ENCODE peak calls at places on chromosomes 2 and 18, in four cellular contexts. U is CD8-positive, alpha-beta T cell; T is body of pancreas; Y is CD8-positive, alpha-beta memory T cell. O is an unnamed sample.

GRCh38 chr2:3291113-3291512 is 86.5 kb downstream of the EIPR1 start:
- DNase-seq in U (no peak), T (peak; percentile 1), Y (no peak), O (no peak)

GRCh38 chr2:73926493-73927327 is at the start of gene DGUOK:
- DNase-seq in U (peak; percentile 94), T (peak; percentile 98), Y (peak; percentile 98), O (peak; percentile 99)

GRCh38 chr18:76923485-76924085 is 101.2 kb downstream of the ZNF236 start:
- DNase-seq in U (no peak), T (no peak), Y (no peak), O (peak; percentile 24)

GRCh38 chr2:105744091-105744908 is 412 bp upstream of the NCK2 start:
- DNase-seq in U (peak; percentile 71), T (peak; percentile 68), Y (peak; percentile 70), O (no peak)

GRCh38 chr2:192030289-192030688 is 164.4 kb downstream of the TMEFF2 start:
- DNase-seq in U (no peak), T (no peak), Y (no peak), O (no peak)

GRCh38 chr2:152542995-152543481 is 174.2 kb downstream of the PRPF40A start:
- DNase-seq in U (no peak), T (peak; percentile 29), Y (no peak), O (no peak)

GRCh38 chr2:20135631-20136050 is 84.2 kb upstream of the LAPTM4A start:
- DNase-seq in U (peak; percentile 13), T (peak; percentile 77), Y (no peak), O (peak; percentile 23)

GRCh38 chr2:62208758-62209114 is 12.8 kb downstream of the B3GNT2 start:
- DNase-seq in U (peak; percentile 58), T (no peak), Y (peak; percentile 67), O (no peak)

GRCh38 chr2:86037141-86037794 is 68.4 kb downstream of the POLR1A start:
- DNase-seq in U (peak; percentile 61), T (peak; percentile 60), Y (peak; percentile 27), O (peak; percentile 47)

GRCh38 chr2:143192085-143192484 is 62.9 kb downstream of the ARHGAP15 start:
- DNase-seq in U (no peak), T (no peak), Y (no peak), O (no peak)

GRCh38 chr2:77629529-77629928 is 107.4 kb upstream of the LRRTM4 start:
- DNase-seq in U (no peak), T (no peak), Y (no peak), O (no peak)

GRCh38 chr2:85175369-85176299 is 42.4 kb downstream of the TCF7L1 start:
- DNase-seq in U (no peak), T (no peak), Y (no peak), O (no peak)

GRCh38 chr2:108199726-108200125 is 40.0 kb upstream of the SULT1C3 start:
- DNase-seq in U (no peak), T (no peak), Y (no peak), O (no peak)

GRCh38 chr2:188220535-188220934 is 71.1 kb upstream of the GULP1 start:
- DNase-seq in U (no peak), T (no peak), Y (no peak), O (no peak)

GRCh38 chr2:233285921-233286320 is 21.7 kb upstream of the SAG start:
- DNase-seq in U (no peak), T (no peak), Y (no peak), O (no peak)

GRCh38 chr2:140947236-140947635 is 1183.6 kb downstream of the LRP1B start:
- DNase-seq in U (no peak), T (no peak), Y (no peak), O (no peak)

GRCh38 chr2:234792566-234792965 is 159.3 kb upstream of the SH3BP4 start:
- DNase-seq in U (no peak), T (no peak), Y (no peak), O (no peak)

GRCh38 chr2:196176142-196176738 is 4.9 kb upstream of the STK17B start:
- DNase-seq in U (peak; percentile 85), T (no peak), Y (peak; percentile 96), O (no peak)

GRCh38 chr2:237432484-237433092 is 18.6 kb upstream of the COL6A3 start:
- DNase-seq in U (peak; percentile 82), T (no peak), Y (peak; percentile 74), O (no peak)

GRCh38 chr2:34961822-34962221 is 1362.7 kb upstream of the FAM98A start:
- DNase-seq in U (no peak), T (no peak), Y (no peak), O (no peak)

GRCh38 chr18:9987355-9987754 is 73.5 kb downstream of the VAPA start:
- DNase-seq in U (no peak), T (no peak), Y (no peak), O (no peak)

GRCh38 chr2:226837787-226838603 is 2.1 kb downstream of the RHBDD1 start:
- DNase-seq in U (no peak), T (no peak), Y (no peak), O (no peak)

GRCh38 chr18:74395006-74395405 is 62.1 kb downstream of the DIPK1C start:
- DNase-seq in U (no peak), T (no peak), Y (no peak), O (no peak)

GRCh38 chr2:157283468-157283867 is 26.0 kb downstream of the GALNT5 start:
- DNase-seq in U (no peak), T (no peak), Y (no peak), O (no peak)

GRCh38 chr2:195652916-195653315 is 4.1 kb upstream of the SLC39A10 start:
- DNase-seq in U (no peak), T (no peak), Y (no peak), O (no peak)

DNA sequence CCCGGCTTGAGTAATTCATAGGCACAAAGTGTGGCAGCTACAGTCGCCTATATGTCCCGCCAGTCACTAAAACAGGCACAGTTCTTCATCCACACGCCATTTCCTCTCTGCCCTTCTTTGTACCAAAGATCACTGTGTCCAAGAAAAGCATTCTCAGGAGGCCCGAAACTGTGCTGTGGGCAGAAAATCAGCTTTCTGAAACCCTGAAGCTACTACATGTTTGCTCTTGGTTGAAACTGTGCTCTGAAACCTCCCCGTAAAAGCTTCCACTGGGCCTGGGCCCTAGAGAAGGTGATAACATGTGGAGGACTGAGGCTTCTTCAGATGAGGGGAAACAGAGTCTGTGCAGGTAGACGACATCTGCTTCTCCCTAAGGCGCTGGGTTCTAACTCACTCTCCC is 75.6 kb upstream of the ID2 start:
- DNase-seq in U (no peak), T (no peak), Y (no peak), O (no peak)
- H3K27ac ChIP-seq in U (no peak overlapping the region), T (no peak overlapping the region), Y (no peak overlapping the region), O (no peak overlapping the region)

GRCh38 chr2:171610824-171611223 is 76.4 kb upstream of the DYNC1I2 start:
- DNase-seq in U (no peak), T (no peak), Y (no peak), O (no peak)

DNA sequence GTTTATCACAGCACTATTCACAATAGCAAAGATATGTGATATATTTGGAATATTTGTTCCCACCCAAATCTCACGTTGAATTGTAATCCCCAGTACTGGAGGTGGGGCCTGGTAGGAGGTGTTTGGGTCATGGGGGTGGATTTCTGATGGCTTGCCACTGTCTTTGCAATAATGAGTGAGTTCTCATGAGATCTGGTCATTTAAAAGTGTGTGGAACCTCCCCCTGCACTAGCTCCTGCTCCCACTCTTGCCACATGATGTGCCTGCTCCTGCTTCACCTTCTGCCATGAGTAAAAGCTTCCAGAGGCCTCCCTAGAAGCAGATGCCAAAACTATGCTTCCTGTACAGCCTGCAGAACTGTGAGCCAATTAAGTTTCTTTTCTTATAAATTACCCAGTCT is 72.2 kb upstream of the DYNC1I2 start:
- DNase-seq in U (no peak), T (no peak), Y (no peak), O (no peak)
- H3K27ac ChIP-seq in U (no peak overlapping the region), T (no peak overlapping the region), Y (no peak overlapping the region), O (no peak overlapping the region)

DNA sequence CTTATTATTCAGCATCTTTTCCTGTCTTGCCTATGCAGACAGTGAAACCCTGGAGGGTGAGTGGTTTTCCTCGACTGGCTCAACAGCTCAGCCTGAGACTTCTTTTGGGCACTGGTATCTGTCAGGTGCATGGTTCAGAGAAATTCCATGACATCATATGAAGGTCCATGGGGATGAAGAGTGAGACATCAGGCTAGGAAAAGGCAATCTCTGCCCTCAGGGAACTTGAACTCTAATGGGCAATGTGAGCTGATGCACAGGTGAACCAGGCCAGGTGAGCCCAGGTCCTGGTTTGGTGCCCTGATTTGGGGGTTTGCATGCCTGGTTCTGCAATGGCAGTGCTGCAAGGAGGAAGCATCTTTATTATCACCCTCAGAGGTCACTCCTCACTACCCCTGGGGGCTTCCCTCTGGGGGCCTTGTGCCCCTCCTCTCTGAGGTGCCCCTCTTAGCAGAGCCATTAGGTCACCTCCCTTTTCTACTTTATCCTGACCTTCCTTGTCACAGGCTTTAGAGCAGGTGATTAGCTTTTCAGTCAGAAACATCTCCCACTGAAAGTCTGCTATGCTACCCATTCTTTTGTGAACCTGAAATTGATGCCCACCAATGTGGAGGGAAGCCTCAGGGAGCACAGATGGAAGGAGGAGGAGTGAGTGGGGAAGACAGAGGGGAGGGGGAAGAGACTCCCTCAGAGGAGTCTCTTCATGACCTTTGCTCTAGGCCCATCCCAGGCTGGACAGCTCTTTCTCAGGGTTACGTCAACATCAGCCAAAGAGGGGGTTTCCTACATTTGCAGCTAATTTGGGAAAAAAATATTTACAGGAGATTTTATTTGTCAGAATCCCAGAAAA is 47.3 kb downstream of the MERTK start:
- DNase-seq in U (no peak), T (no peak), Y (no peak), O (no peak)
- H3K27ac ChIP-seq in U (no peak overlapping the region), T (peak overlapping the region; percentile 79), Y (no peak overlapping the region), O (no peak overlapping the region)

DNA sequence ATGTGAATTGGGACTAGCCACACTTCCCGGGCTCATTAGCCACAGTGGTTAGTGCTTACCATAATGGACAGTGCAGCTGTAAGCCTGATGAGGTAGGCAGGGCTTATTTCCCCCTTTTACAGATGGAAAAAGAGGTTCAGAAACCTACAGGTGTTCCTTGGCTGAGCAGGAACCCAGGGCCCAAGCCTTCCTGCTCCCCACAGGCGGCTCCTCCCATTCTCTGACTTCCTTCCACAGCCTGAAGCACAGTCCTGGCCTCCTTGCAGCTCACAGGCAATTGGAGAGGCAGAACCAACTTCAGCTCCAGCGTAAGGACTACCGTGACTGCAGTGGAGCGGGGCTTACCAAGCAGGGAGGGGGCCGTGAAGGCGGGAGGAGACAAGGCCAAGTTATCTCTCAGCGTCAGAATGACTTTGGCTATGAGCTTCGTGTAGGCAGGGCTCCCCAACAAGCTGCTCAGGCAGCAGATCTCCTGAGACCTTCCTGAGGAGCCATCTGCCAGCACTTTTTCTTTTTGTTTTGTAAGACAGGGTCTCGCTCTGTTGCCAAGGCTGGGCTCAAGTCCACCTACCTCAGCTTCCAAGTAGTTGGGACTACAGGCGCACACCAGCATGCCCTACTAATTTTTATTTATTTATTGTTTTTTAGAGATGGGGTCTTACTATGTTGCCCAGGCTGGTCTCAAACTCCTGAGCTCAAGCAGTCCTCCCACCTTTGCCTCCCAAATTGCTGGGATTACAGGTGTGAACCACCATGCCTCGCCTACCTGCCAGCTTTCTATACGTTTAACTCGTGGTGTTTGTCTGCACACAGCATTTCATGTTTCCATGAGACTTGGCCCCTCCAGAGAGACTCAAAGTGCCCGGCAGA is 34.2 kb upstream of the NT5DC4 start:
- DNase-seq in U (no peak), T (no peak), Y (no peak), O (no peak)
- H3K27ac ChIP-seq in U (no peak overlapping the region), T (no peak overlapping the region), Y (peak overlapping the region; percentile 53), O (peak overlapping the region; percentile 52)

DNA sequence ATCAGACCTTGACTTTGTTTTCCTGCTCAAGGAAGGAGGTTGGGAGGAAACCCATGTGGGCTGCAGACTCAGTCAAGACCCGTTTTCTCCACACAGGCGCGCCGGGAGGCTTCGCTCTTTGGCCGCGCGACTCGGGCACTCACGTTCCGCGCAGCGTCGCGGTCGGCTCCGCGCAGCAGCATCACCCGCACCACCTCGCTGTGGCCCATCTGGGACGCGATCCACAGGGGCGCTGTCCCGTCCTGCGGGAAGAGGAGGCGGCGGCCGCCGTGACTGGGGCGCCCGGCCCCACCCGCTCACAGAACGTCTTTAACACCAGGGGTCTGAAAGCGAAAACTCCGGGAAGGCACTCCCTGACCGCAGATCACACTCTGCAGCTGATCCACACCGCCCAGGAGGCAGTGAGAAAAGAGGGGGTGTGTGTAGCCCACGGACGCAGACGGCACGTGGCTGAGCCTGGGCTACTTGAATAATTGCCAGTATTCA is 33.1 kb upstream of the NPC1 start:
- DNase-seq in U (no peak), T (peak; percentile 23), Y (no peak), O (no peak)
- H3K27ac ChIP-seq in U (no peak overlapping the region), T (no peak overlapping the region), Y (no peak overlapping the region), O (no peak overlapping the region)

O was measured in HL-60.